ENCODE peak calls at places on chromosomes 1 and 21, in six cellular contexts. O is GM12878, D is K562, T is HCT116, W is Panc1, S is A549. N is an unnamed sample.

GRCh38 chr1:181806791-181807190 is 254.7 kb downstream of the ZNF648 start:
- DNase-seq in S (no peak), D (no peak), T (no peak), W (no peak), O (no peak), N (peak)

GRCh38 chr1:162028726-162029125 is 5.1 kb upstream of the OLFML2B start:
- DNase-seq in D (no peak), O (peak), W (no peak), S (no peak), T (no peak), N (no peak)

GRCh38 chr1:77282866-77283539 is 1.2 kb downstream of the AK5 start:
- DNase-seq in O (no peak), S (no peak), W (no peak), T (no peak), D (no peak), N (peak)

GRCh38 chr1:204463125-204464060 is 31.2 kb downstream of the PIK3C2B start:
- DNase-seq in W (no peak), D (no peak), O (no peak), T (no peak), S (no peak), N (no peak)

GRCh38 chr21:41446571-41446970 is 20.5 kb downstream of the MX1 start:
- DNase-seq in W (no peak), O (no peak), D (no peak), T (no peak), S (no peak), N (no peak)

GRCh38 chr1:179310271-179310670 is 16.7 kb downstream of the SOAT1 start:
- DNase-seq in D (no peak), T (no peak), W (no peak), O (no peak), S (no peak), N (no peak)

GRCh38 chr1:226577401-226578180 is 29.0 kb downstream of the STUM start:
- DNase-seq in D (peak), O (no peak), T (no peak), W (no peak), S (no peak), N (peak)

GRCh38 chr1:72186733-72187307 is 95.5 kb downstream of the NEGR1 start:
- DNase-seq in S (no peak), D (no peak), O (no peak), W (peak), T (no peak), N (peak)

GRCh38 chr1:59015708-59016107 is 231.9 kb upstream of the JUN start:
- DNase-seq in D (no peak), W (no peak), S (no peak), O (no peak), T (no peak), N (no peak)

GRCh38 chr1:116991918-116992317 is 9.6 kb upstream of the CD101 start:
- DNase-seq in D (no peak), T (no peak), S (no peak), O (no peak), W (no peak), N (no peak)

GRCh38 chr1:6831368-6831767 is 46.1 kb downstream of the CAMTA1 start:
- DNase-seq in W (no peak), S (no peak), O (no peak), D (no peak), T (no peak), N (no peak)

GRCh38 chr1:115140442-115141144 is 51.3 kb upstream of the TSPAN2 start:
- DNase-seq in O (no peak), T (no peak), W (no peak), S (no peak), D (no peak), N (no peak)

GRCh38 chr1:235553063-235553675 is 48.9 kb upstream of the B3GALNT2 start:
- DNase-seq in W (no peak), O (no peak), D (no peak), T (no peak), S (no peak), N (no peak)

GRCh38 chr1:234602334-234603220 is 7.4 kb downstream of the IRF2BP2 start:
- DNase-seq in D (peak), S (peak), T (peak), W (no peak), O (no peak), N (no peak)

GRCh38 chr1:48524892-48525467 is 53.0 kb upstream of the SPATA6 start:
- DNase-seq in T (no peak), W (no peak), O (no peak), D (no peak), S (no peak), N (no peak)

GRCh38 chr1:3219005-3219724 is 150.2 kb downstream of the PRDM16 start:
- DNase-seq in O (no peak), S (peak), T (no peak), D (no peak), W (no peak), N (no peak)

GRCh38 chr1:198165927-198166647 is 9.3 kb downstream of the NEK7 start:
- DNase-seq in S (no peak), D (no peak), T (no peak), W (no peak), O (no peak), N (no peak)

GRCh38 chr1:223763881-223764280 is 51.5 kb downstream of the CAPN2 start:
- DNase-seq in D (no peak), T (no peak), S (no peak), W (no peak), O (no peak), N (no peak)

GRCh38 chr1:86833461-86834215 is 80.3 kb downstream of the SELENOF start:
- DNase-seq in T (peak), S (peak), D (peak), W (peak), O (peak), N (peak)

GRCh38 chr21:38916214-38916964 is 110.7 kb downstream of the ETS2 start:
- DNase-seq in W (no peak), O (no peak), T (no peak), S (no peak), D (no peak), N (peak)

GRCh38 chr1:88892146-88892877 is 945 bp upstream of the GTF2B start:
- DNase-seq in O (no peak), W (peak), D (no peak), T (peak), S (peak), N (peak)

GRCh38 chr1:46653405-46653853 is 14.7 kb downstream of the ATPAF1 start:
- DNase-seq in S (no peak), W (no peak), T (no peak), O (no peak), D (no peak), N (no peak)

GRCh38 chr21:40118527-40118926 is 251.3 kb downstream of the PCP4 start:
- DNase-seq in D (no peak), S (no peak), T (no peak), W (no peak), O (no peak), N (peak)

GRCh38 chr1:914253-914890 is 9.4 kb upstream of the SAMD11 start:
- DNase-seq in T (no peak), W (no peak), S (no peak), O (no peak), D (no peak), N (no peak)

GRCh38 chr21:25342811-25343210 is 264.5 kb downstream of the MRPL39 start:
- DNase-seq in O (no peak), S (no peak), D (no peak), T (no peak), W (no peak), N (no peak)
- TF ChIP-seq REST in O (no peak), S (no peak), D (no peak), T (no peak), W (no peak), N (no peak)

GRCh38 chr1:229148041-229148671 is 122.8 kb upstream of the RAB4A start:
- DNase-seq in D (peak), W (no peak), T (no peak), O (no peak), S (no peak), N (peak)
- TF ChIP-seq REST in D (no peak), W (no peak), T (no peak), O (no peak), S (no peak), N (no peak)

GRCh38 chr21:35779690-35780570 is 280.4 kb downstream of the SETD4 start:
- DNase-seq in D (no peak), O (no peak), W (no peak), S (no peak), T (no peak), N (no peak)
- TF ChIP-seq REST in D (no peak), O (no peak), W (no peak), S (no peak), T (no peak), N (no peak)

GRCh38 chr1:207891148-207891547 is 19.8 kb downstream of the CD34 start:
- DNase-seq in O (no peak), S (no peak), T (no peak), W (no peak), D (no peak), N (no peak)

GRCh38 chr1:207888647-207889046 is 22.3 kb downstream of the CD34 start:
- DNase-seq in S (no peak), D (no peak), W (no peak), O (no peak), T (no peak), N (no peak)

GRCh38 chr1:207887542-207887941 is 23.4 kb downstream of the CD34 start:
- DNase-seq in W (no peak), O (no peak), T (no peak), S (no peak), D (no peak), N (no peak)

GRCh38 chr1:207892764-207893163 is 18.2 kb downstream of the CD34 start:
- DNase-seq in T (no peak), W (no peak), O (no peak), D (no peak), S (no peak), N (no peak)

DNA sequence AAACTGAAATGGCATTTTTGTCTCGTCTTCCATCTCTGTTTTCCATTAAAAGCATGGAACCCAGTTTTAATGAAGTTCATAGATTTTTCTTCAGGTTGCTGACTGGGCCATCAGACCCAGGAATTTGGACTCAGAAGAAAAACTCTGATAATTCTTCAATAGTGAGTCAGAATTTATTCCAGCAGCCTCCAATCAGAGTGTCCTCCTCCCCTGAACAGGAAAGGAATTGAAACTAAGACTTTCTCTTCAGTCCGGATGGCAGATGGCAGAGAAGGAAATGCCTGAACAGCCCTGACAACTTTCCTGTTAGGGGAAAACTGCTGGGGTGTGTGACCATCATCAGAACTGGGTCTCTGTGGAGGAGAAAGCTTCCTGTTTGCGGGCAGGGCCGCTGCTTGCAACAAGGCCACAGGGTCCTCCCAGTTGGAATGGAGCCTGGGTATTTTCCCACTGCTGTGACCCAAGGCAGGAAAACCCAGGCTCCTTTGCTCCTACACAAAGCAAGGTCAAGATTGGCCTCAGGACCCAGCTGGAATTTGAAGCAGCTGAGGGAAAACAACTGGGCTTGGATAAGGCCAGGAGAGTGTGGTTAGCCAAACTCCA is 20.7 kb downstream of the CD34 start:
- DNase-seq in S (no peak), O (no peak), T (no peak), D (no peak), W (no peak), N (no peak)
- TF ChIP-seq REST in S (no peak), O (no peak), T (no peak), D (no peak), W (no peak), N (no peak)

GRCh38 chr1:64896546-64896945 is 69.8 kb downstream of the JAK1 start:
- DNase-seq in D (no peak), O (no peak), S (no peak), T (no peak), W (no peak), N (no peak)
- TF ChIP-seq REST in D (no peak), O (no peak), S (no peak), T (no peak), W (no peak), N (no peak)

GRCh38 chr1:34057347-34057746 is 107.7 kb downstream of the CSMD2 start:
- DNase-seq in D (no peak), W (no peak), S (no peak), T (no peak), O (no peak), N (peak)
- TF ChIP-seq REST in D (no peak), W (no peak), S (no peak), T (no peak), O (no peak), N (no peak)

GRCh38 chr1:110443393-110443918 is 7.5 kb upstream of the PROK1 start:
- DNase-seq in S (no peak), O (no peak), W (no peak), D (no peak), T (no peak), N (no peak)

GRCh38 chr1:110438883-110439282 is 12.1 kb upstream of the PROK1 start:
- DNase-seq in D (peak), W (no peak), O (no peak), S (no peak), T (no peak), N (no peak)

GRCh38 chr1:110434946-110435345 is 16.0 kb upstream of the PROK1 start:
- DNase-seq in S (no peak), W (no peak), T (no peak), O (no peak), D (no peak), N (no peak)

GRCh38 chr1:110436635-110437034 is 14.3 kb upstream of the PROK1 start:
- DNase-seq in S (no peak), W (no peak), D (no peak), O (no peak), T (no peak), N (peak)

DNA sequence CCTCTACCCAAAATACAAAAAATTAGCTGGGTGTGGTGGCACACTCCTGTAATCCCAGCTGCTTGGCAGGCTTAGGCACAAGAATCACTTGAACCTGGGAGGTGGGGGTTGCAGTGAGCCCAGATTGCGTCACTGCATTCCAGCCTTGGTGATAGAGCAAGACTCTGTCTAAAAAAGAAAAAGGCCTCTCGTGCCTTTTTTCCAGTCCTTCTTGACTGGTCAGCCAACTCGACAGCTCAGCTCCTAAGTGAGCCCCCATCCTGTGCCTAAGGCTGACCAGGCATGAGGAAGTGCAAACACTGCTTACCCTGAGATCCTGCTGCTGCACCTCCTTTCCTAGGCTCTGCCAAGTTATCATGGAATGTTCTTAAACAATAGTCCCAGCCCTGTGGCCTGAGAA is 10.1 kb upstream of the PROK1 start:
- DNase-seq in T (no peak), O (no peak), D (no peak), W (no peak), S (no peak), N (no peak)
- TF ChIP-seq REST in T (no peak), O (no peak), D (no peak), W (no peak), S (no peak), N (no peak)

N was measured in GM23338.